ENCODE peak calls at places on chromosomes 3 and 15, in six cellular contexts. W, J, M, L, H and E are unnamed samples.

GRCh38 chr3:165643433-165643824 is 193.8 kb downstream of the BCHE start:
- DNase-seq in W (peak; percentile 45), J (no peak), M (no peak), L (no peak), H (peak; percentile 40), E (peak; percentile 46)

GRCh38 chr3:9901967-9902366 is 681 bp upstream of the IL17RE start:
- DNase-seq in W (no peak), J (no peak), M (no peak), L (no peak), H (no peak), E (no peak)

GRCh38 chr3:120469440-120470415 is 18.9 kb upstream of the FSTL1 start:
- DNase-seq in W (peak; percentile 49), J (no peak), M (no peak), L (no peak), H (peak; percentile 45), E (peak; percentile 94)

GRCh38 chr15:66779331-66780009 is 77.4 kb downstream of the SMAD6 start:
- DNase-seq in W (peak; percentile 31), J (no peak), M (no peak), L (no peak), H (no peak), E (no peak)

GRCh38 chr3:278300-279064 is 81.9 kb downstream of the CHL1 start:
- DNase-seq in W (no peak), J (no peak), M (no peak), L (peak; percentile 94), H (no peak), E (no peak)

GRCh38 chr15:89023311-89023961 is 64.8 kb upstream of the ABHD2 start:
- DNase-seq in W (peak; percentile 84), J (no peak), M (no peak), L (no peak), H (no peak), E (peak; percentile 75)

GRCh38 chr3:153422314-153422713 is 260.3 kb downstream of the RAP2B start:
- DNase-seq in W (no peak), J (no peak), M (no peak), L (no peak), H (no peak), E (no peak)

GRCh38 chr3:155553800-155554199 is 191.1 kb downstream of the PLCH1 start:
- DNase-seq in W (no peak), J (no peak), M (no peak), L (peak; percentile 19), H (no peak), E (peak; percentile 26)

GRCh38 chr3:71135373-71136088 is 448.0 kb downstream of the FOXP1 start:
- DNase-seq in W (no peak), J (peak; percentile 54), M (no peak), L (no peak), H (no peak), E (no peak)

GRCh38 chr15:56233549-56233948 is 10.1 kb downstream of the RFX7 start:
- DNase-seq in W (no peak), J (no peak), M (no peak), L (no peak), H (no peak), E (no peak)

GRCh38 chr3:23819599-23820360 is 14.0 kb downstream of the UBE2E1 start:
- DNase-seq in W (no peak), J (no peak), M (no peak), L (peak; percentile 27), H (no peak), E (no peak)